ENCODE peak calls at places on chromosomes 6 and 20, in nine cellular contexts. A is right cardiac atrium; I is kidney epithelial cell; Y is choroid plexus epithelial cell; S is uterus; O is GM12865; Q is HCT116; T is heart left ventricle; E is CD8-positive, alpha-beta memory T cell. F is an unnamed sample.

GRCh38 chr6:159104163-159104885 is 59.5 kb upstream of the TAGAP start:
- DNase-seq in A (peak), I (peak), Y (peak), S (peak), O (peak), Q (no peak), T (peak), E (peak), F (peak)

GRCh38 chr6:152271681-152272464 is 365.3 kb downstream of the SYNE1 start:
- DNase-seq in A (peak), I (no peak), Y (peak), S (peak), O (peak), Q (no peak), T (peak), E (no peak), F (no peak)

GRCh38 chr6:32625137-32625536 is 12.1 kb upstream of the HLA-DQA1 start:
- DNase-seq in A (no peak), I (no peak), Y (no peak), S (no peak), O (no peak), Q (no peak), T (no peak), E (no peak), F (no peak)

GRCh38 chr6:127058027-127058426 is 60.4 kb upstream of the RSPO3 start:
- DNase-seq in A (no peak), I (no peak), Y (peak), S (no peak), O (no peak), Q (no peak), T (no peak), E (no peak), F (no peak)

GRCh38 chr6:34288581-34288980 is 39.8 kb upstream of the SMIM29 start:
- DNase-seq in A (no peak), I (no peak), Y (no peak), S (no peak), O (peak), Q (no peak), T (no peak), E (no peak), F (peak)

GRCh38 chr6:25061289-25061945 is 125.7 kb upstream of the RIPOR2 start:
- DNase-seq in A (peak), I (no peak), Y (peak), S (no peak), O (no peak), Q (no peak), T (no peak), E (no peak), F (no peak)

GRCh38 chr6:95517004-95517403 is 60.3 kb upstream of the MANEA start:
- DNase-seq in A (no peak), I (no peak), Y (no peak), S (no peak), O (no peak), Q (no peak), T (no peak), E (no peak), F (no peak)

GRCh38 chr20:17570347-17571152 is 675 bp downstream of the DSTN start:
- DNase-seq in A (peak), I (no peak), Y (peak), S (peak), O (peak), Q (peak), T (peak), E (peak), F (no peak)

GRCh38 chr6:42693725-42694323 is 28.6 kb downstream of the PRPH2 start:
- DNase-seq in A (no peak), I (no peak), Y (no peak), S (no peak), O (peak), Q (no peak), T (no peak), E (no peak), F (peak)

GRCh38 chr6:99348220-99348822 is 1.2 kb downstream of the FAXC start:
- DNase-seq in A (no peak), I (no peak), Y (no peak), S (no peak), O (no peak), Q (no peak), T (no peak), E (no peak), F (no peak)

GRCh38 chr6:159727717-159728440 is 573 bp downstream of the WTAP start:
- DNase-seq in A (no peak), I (no peak), Y (peak), S (no peak), O (peak), Q (no peak), T (no peak), E (no peak), F (peak)

GRCh38 chr6:169167581-169168301 is 85.9 kb downstream of the THBS2 start:
- DNase-seq in A (peak), I (no peak), Y (peak), S (peak), O (no peak), Q (peak), T (peak), E (no peak), F (no peak)

GRCh38 chr6:37981626-37982025 is 162.1 kb downstream of the ZFAND3 start:
- DNase-seq in A (no peak), I (no peak), Y (no peak), S (no peak), O (no peak), Q (no peak), T (no peak), E (no peak), F (no peak)

GRCh38 chr6:20237677-20238460 is 25.6 kb upstream of the MBOAT1 start:
- DNase-seq in A (no peak), I (no peak), Y (no peak), S (no peak), O (no peak), Q (no peak), T (no peak), E (no peak), F (peak)

GRCh38 chr20:57482148-57482547 is 42.8 kb downstream of the CTCFL start:
- DNase-seq in A (no peak), I (no peak), Y (no peak), S (no peak), O (peak), Q (no peak), T (no peak), E (no peak), F (no peak)

GRCh38 chr6:111620168-111620567 is 14.5 kb upstream of the TRAF3IP2 start:
- DNase-seq in A (peak), I (no peak), Y (no peak), S (peak), O (no peak), Q (no peak), T (no peak), E (no peak), F (no peak)

GRCh38 chr20:10565922-10566897 is 107.6 kb downstream of the JAG1 start:
- DNase-seq in A (no peak), I (no peak), Y (peak), S (no peak), O (no peak), Q (no peak), T (no peak), E (no peak), F (no peak)

GRCh38 chr6:42255050-42255449 is 37.4 kb upstream of the MRPS10 start:
- DNase-seq in A (no peak), I (no peak), Y (no peak), S (no peak), O (no peak), Q (no peak), T (no peak), E (no peak), F (no peak)

GRCh38 chr6:132726608-132726975 is 12.7 kb upstream of the VNN1 start:
- DNase-seq in A (no peak), I (no peak), Y (no peak), S (no peak), O (peak), Q (no peak), T (no peak), E (no peak), F (no peak)

GRCh38 chr20:46572181-46572580 is 21.7 kb upstream of the OCSTAMP start:
- DNase-seq in A (peak), I (no peak), Y (no peak), S (no peak), O (no peak), Q (no peak), T (peak), E (no peak), F (no peak)

GRCh38 chr6:23637296-23637695 is 488.7 kb upstream of the NRSN1 start:
- DNase-seq in A (no peak), I (no peak), Y (peak), S (no peak), O (no peak), Q (no peak), T (no peak), E (no peak), F (no peak)

GRCh38 chr6:74066168-74066871 is 370.3 kb downstream of the CD109 start:
- DNase-seq in A (no peak), I (no peak), Y (peak), S (no peak), O (no peak), Q (no peak), T (no peak), E (no peak), F (no peak)

GRCh38 chr6:95244749-95245148 is 332.6 kb upstream of the MANEA start:
- DNase-seq in A (no peak), I (no peak), Y (peak), S (no peak), O (no peak), Q (no peak), T (no peak), E (no peak), F (no peak)

GRCh38 chr6:107732461-107732860 is 91.7 kb downstream of the SCML4 start:
- DNase-seq in A (no peak), I (no peak), Y (no peak), S (no peak), O (no peak), Q (no peak), T (no peak), E (no peak), F (no peak)
- H3K4me3 ChIP-seq in A (no peak), I (no peak), Y (no peak), S (no peak), O (no peak), Q (no peak), T (no peak), E (peak), F (no peak)

DNA sequence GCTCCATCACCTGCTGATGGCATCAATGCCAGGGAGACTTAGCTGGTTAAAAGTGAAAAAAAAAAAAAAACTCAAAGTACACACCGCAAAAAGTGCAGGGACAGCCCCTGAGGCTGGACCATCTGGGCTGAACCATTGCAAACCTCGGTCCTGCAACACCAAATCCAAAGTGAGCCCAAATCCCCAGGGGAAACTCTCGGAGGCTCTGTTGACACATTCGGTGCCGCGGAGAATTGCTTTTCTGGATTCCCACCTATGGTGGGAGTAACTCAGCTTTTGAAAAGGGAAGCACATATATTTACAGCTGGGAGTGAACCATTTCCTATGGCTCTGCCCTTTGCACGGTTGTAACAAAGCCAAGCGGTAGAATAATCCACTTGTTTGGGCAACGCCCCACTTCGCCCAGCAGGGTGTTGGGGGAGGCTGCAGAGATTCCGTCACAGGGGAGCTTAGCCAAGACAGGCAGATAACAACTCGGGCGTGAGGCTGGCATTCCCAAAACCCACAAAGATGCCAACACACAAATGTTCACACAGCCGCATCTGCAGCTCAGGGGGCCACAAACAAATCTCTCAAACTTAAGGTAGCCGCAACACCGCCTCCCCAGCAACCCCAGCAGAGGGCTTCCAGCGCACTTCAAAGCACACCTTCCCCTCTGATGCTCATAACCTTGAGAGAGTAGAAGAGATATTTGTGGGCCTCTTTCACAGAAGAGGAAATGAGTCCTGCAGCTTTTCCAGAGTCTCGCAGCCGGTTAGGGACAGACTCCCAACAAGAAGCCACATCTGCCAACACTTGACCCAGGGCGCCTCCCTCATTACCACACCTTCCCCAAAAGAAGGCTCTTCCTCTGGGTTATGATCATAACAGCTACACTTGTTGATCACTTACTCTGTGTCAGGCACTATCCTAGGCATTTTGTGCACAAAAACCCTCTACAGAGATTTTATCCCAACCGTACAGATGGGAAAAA is 11.4 kb downstream of the ZC3H12D start:
- DNase-seq in A (peak), I (no peak), Y (peak), S (no peak), O (peak), Q (no peak), T (no peak), E (no peak), F (peak)
- H3K4me3 ChIP-seq in A (no peak), I (no peak), Y (no peak), S (no peak), O (peak), Q (no peak), T (no peak), E (no peak), F (no peak)

DNA sequence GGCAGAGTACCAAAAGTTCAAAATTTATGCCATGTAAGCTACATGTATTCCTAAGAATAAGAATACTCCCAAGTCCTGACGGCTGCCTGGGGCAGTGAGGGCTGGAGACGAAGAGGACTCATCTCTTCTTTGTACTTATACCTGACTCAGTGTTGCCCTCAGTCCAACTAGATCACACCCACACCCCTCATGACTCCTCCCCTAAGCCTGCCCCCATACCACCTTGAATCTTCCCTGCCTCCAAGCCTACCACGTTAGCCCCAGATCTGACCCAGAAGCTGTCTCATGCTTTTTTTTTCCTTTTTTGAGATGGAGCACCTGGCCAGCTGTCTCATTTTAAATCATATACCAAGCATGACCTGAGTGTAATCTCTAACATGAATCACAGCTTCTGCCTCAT is 45.1 kb downstream of the MUC22 start:
- DNase-seq in A (no peak), I (no peak), Y (no peak), S (no peak), O (no peak), Q (no peak), T (no peak), E (no peak), F (no peak)
- H3K4me3 ChIP-seq in A (no peak), I (no peak), Y (no peak), S (no peak), O (no peak), Q (no peak), T (no peak), E (no peak), F (no peak)

GRCh38 chr6:108589244-108589730 is 28.6 kb downstream of the FOXO3 start:
- DNase-seq in A (peak), I (peak), Y (peak), S (peak), O (peak), Q (peak), T (peak), E (no peak), F (no peak)
- H3K4me3 ChIP-seq in A (peak), I (no peak), Y (no peak), S (no peak), O (no peak), Q (no peak), T (no peak), E (no peak), F (no peak)

GRCh38 chr6:122400467-122401089 is 1.1 kb downstream of the HSF2 start:
- DNase-seq in A (no peak), I (no peak), Y (no peak), S (no peak), O (peak), Q (no peak), T (no peak), E (no peak), F (no peak)

GRCh38 chr6:122400121-122400450 is 634 bp downstream of the HSF2 start:
- DNase-seq in A (no peak), I (no peak), Y (no peak), S (no peak), O (no peak), Q (no peak), T (no peak), E (no peak), F (no peak)

GRCh38 chr6:122399348-122400120 is at the start of gene HSF2:
- DNase-seq in A (peak), I (peak), Y (peak), S (peak), O (peak), Q (peak), T (peak), E (peak), F (peak)

GRCh38 chr6:122399055-122399347 is 451 bp upstream of the HSF2 start:
- DNase-seq in A (no peak), I (no peak), Y (no peak), S (no peak), O (no peak), Q (no peak), T (no peak), E (no peak), F (no peak)

DNA sequence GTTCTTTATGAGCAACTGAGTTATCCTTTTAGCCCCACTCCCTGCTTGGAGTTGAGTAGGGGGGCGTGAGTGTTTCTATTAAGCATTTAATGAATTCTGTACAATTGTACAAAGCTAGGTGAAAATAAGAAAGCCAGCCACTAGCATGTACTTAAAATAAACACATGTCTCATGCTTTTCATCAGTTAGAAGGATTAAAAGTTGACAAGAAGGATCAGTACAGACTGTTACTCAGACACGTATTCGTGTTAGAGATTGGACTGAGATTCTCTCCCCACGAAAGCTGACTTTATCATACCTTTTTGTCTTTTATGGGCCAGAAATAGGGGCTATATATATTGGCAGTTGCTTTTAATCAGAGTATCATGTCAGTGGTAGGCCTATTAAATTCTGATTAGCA is 1.7 kb downstream of the HSF2 start:
- DNase-seq in A (no peak), I (no peak), Y (no peak), S (no peak), O (no peak), Q (no peak), T (no peak), E (no peak), F (no peak)
- H3K4me3 ChIP-seq in A (peak), I (peak), Y (no peak), S (no peak), O (peak), Q (no peak), T (peak), E (peak), F (no peak)

GRCh38 chr20:62874745-62875344 is 13.2 kb upstream of the TCFL5 start:
- DNase-seq in A (no peak), I (no peak), Y (no peak), S (no peak), O (no peak), Q (no peak), T (no peak), E (no peak), F (no peak)
- H3K4me3 ChIP-seq in A (no peak), I (no peak), Y (no peak), S (no peak), O (no peak), Q (peak), T (no peak), E (no peak), F (peak)

GRCh38 chr6:114344971-114345274 is 2.1 kb upstream of the HS3ST5 start:
- DNase-seq in A (no peak), I (no peak), Y (no peak), S (no peak), O (no peak), Q (no peak), T (no peak), E (no peak), F (no peak)

GRCh38 chr6:114344216-114344970 is 1.6 kb upstream of the HS3ST5 start:
- DNase-seq in A (no peak), I (no peak), Y (no peak), S (no peak), O (no peak), Q (no peak), T (no peak), E (no peak), F (no peak)

GRCh38 chr6:114342086-114342825 is 567 bp downstream of the HS3ST5 start:
- DNase-seq in A (peak), I (no peak), Y (no peak), S (no peak), O (no peak), Q (no peak), T (no peak), E (no peak), F (peak)

GRCh38 chr6:114342826-114343781 is at the start of gene HS3ST5:
- DNase-seq in A (peak), I (no peak), Y (no peak), S (no peak), O (peak), Q (peak), T (peak), E (no peak), F (peak)

GRCh38 chr6:114343782-114344144 is 940 bp upstream of the HS3ST5 start:
- DNase-seq in A (no peak), I (no peak), Y (no peak), S (no peak), O (no peak), Q (no peak), T (no peak), E (no peak), F (no peak)
- H3K4me3 ChIP-seq in A (no peak), I (peak), Y (no peak), S (no peak), O (no peak), Q (no peak), T (peak), E (no peak), F (no peak)

GRCh38 chr20:38120625-38120988 is 44.5 kb downstream of the TGM2 start:
- DNase-seq in A (no peak), I (no peak), Y (no peak), S (peak), O (no peak), Q (no peak), T (no peak), E (no peak), F (no peak)
- H3K4me3 ChIP-seq in A (no peak), I (no peak), Y (no peak), S (no peak), O (no peak), Q (no peak), T (no peak), E (no peak), F (no peak)

DNA sequence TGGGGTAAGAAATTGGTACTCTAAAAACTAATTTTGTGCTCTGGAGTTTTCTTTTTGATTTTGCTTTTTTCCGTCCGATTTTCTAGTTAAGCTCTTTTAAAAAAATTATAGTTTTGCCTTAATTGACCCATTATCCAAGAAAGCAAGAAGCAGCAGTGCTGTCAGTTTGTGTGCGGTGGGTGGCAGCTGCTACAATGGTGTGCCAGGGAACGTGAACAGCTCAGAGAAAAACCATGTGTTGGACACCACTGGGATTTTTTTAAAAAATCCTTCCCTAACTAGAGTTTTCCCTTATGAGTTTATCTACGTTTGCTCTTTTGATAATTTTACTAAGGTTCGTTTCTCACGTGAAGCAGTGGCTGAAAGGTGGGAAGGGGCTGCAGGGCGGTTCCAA is 8.0 kb downstream of the MAP3K5 start:
- DNase-seq in A (no peak), I (no peak), Y (no peak), S (no peak), O (no peak), Q (no peak), T (no peak), E (no peak), F (no peak)
- H3K4me3 ChIP-seq in A (peak), I (no peak), Y (no peak), S (no peak), O (peak), Q (no peak), T (peak), E (peak), F (no peak)